ENCODE peak calls at places on chromosomes 12 and 14, in six cellular contexts. E, P, F, W, I and Y are unnamed samples.

GRCh38 chr14:106507354-106507753 is 981.0 kb downstream of the TMEM121 start:
- DNase-seq in E (no peak), P (no peak), F (no peak), W (no peak), I (no peak), Y (no peak)

GRCh38 chr12:46332260-46332659 is 40.3 kb downstream of the SLC38A2 start:
- DNase-seq in E (no peak), P (peak), F (peak), W (peak), I (no peak), Y (no peak)

GRCh38 chr12:69514111-69514510 is 43.9 kb downstream of the FRS2 start:
- DNase-seq in E (no peak), P (no peak), F (no peak), W (no peak), I (no peak), Y (no peak)

GRCh38 chr12:57552692-57553321 is 3.0 kb downstream of the KIF5A start:
- DNase-seq in E (no peak), P (no peak), F (peak), W (no peak), I (no peak), Y (no peak)

GRCh38 chr12:92992041-92992440 is 62.9 kb upstream of the EEA1 start:
- DNase-seq in E (no peak), P (no peak), F (peak), W (no peak), I (no peak), Y (no peak)

GRCh38 chr12:7994731-7995205 is 37.7 kb upstream of the FOXJ2 start:
- DNase-seq in E (no peak), P (peak), F (peak), W (peak), I (no peak), Y (no peak)

GRCh38 chr12:29148958-29149690 is at the start of gene FAR2:
- DNase-seq in E (peak), P (peak), F (peak), W (peak), I (peak), Y (peak)

GRCh38 chr12:75364918-75365317 is 26.0 kb upstream of the GLIPR1L2 start:
- DNase-seq in E (no peak), P (no peak), F (peak), W (no peak), I (no peak), Y (no peak)

GRCh38 chr12:113860059-113860820 is 105.9 kb downstream of the RBM19 start:
- DNase-seq in E (no peak), P (no peak), F (no peak), W (no peak), I (no peak), Y (no peak)

GRCh38 chr12:30026621-30027234 is 243.0 kb upstream of the TMTC1 start:
- DNase-seq in E (no peak), P (peak), F (peak), W (no peak), I (no peak), Y (no peak)

GRCh38 chr12:12079291-12079690 is 8.6 kb downstream of the BCL2L14 start:
- DNase-seq in E (no peak), P (no peak), F (peak), W (no peak), I (no peak), Y (no peak)

GRCh38 chr14:87613856-87614255 is 379.1 kb downstream of the GALC start:
- DNase-seq in E (no peak), P (no peak), F (no peak), W (no peak), I (no peak), Y (no peak)

GRCh38 chr14:49339130-49339529 is 247.1 kb downstream of the RPS29 start:
- DNase-seq in E (no peak), P (no peak), F (no peak), W (no peak), I (no peak), Y (no peak)

GRCh38 chr12:124745891-124746570 is 117.6 kb downstream of the SCARB1 start:
- DNase-seq in E (peak), P (peak), F (peak), W (peak), I (no peak), Y (no peak)

GRCh38 chr12:82972624-82973023 is 285.9 kb downstream of the TMTC2 start:
- DNase-seq in E (no peak), P (no peak), F (no peak), W (no peak), I (no peak), Y (no peak)

GRCh38 chr14:52729925-52730707 is at the start of gene STYX:
- DNase-seq in E (peak), P (peak), F (peak), W (peak), I (peak), Y (peak)

GRCh38 chr12:26631846-26632245 is 201.1 kb downstream of the ITPR2 start:
- DNase-seq in E (no peak), P (no peak), F (peak), W (no peak), I (no peak), Y (no peak)

GRCh38 chr14:98444077-98444476 is 827.9 kb downstream of the BCL11B start:
- DNase-seq in E (no peak), P (no peak), F (no peak), W (no peak), I (no peak), Y (peak)

GRCh38 chr14:92945959-92946846 is 23.3 kb downstream of the CHGA start:
- DNase-seq in E (no peak), P (peak), F (peak), W (peak), I (no peak), Y (no peak)

GRCh38 chr12:82176016-82176415 is 182.2 kb downstream of the CCDC59 start:
- DNase-seq in E (no peak), P (no peak), F (no peak), W (no peak), I (no peak), Y (no peak)

GRCh38 chr14:88729159-88729558 is 63.6 kb downstream of the EML5 start:
- DNase-seq in E (no peak), P (no peak), F (no peak), W (peak), I (no peak), Y (no peak)

GRCh38 chr14:88386395-88386794 is 938 bp downstream of the SPATA7 start:
- DNase-seq in E (no peak), P (no peak), F (no peak), W (no peak), I (no peak), Y (no peak)